ENCODE peak calls at places on chromosome 19, in eight cellular contexts. G is NCI-H146, F is HuH-7.5, P is mucosa of gallbladder, Y is Calu3, A is progenitor cell of endocrine pancreas, L is foreskin fibroblast, H is GDM1. J is an unnamed sample.
A peak's percentile ranks its signal among the peaks of the same experiment; 100 is the strongest.

GRCh38 chr19:44903602-44904425 is 1.8 kb upstream of the APOE start:
- DNase-seq in A (peak; percentile 80), L (peak; percentile 54), F (peak; percentile 68), H (peak; percentile 38), G (peak; percentile 46), Y (peak; percentile 90), P (peak; percentile 78), J (no peak)

GRCh38 chr19:1245468-1245867 is 2.9 kb upstream of the MIDN start:
- DNase-seq in G (no peak), L (no peak), A (no peak), Y (no peak), F (no peak), P (no peak), H (no peak), J (no peak)

GRCh38 chr19:19276386-19276785 is 3.3 kb upstream of the TM6SF2 start:
- DNase-seq in Y (no peak), P (peak; percentile 27), H (no peak), A (no peak), L (peak; percentile 72), G (no peak), F (no peak), J (no peak)

GRCh38 chr19:2524840-2525723 is 49.2 kb downstream of the GADD45B start:
- DNase-seq in Y (peak; percentile 86), H (no peak), P (no peak), G (no peak), F (peak; percentile 78), L (peak; percentile 70), A (no peak), J (no peak)

GRCh38 chr19:33797821-33798633 is 1.4 kb downstream of the KCTD15 start:
- DNase-seq in Y (peak; percentile 22), L (no peak), G (no peak), A (no peak), H (no peak), P (no peak), F (peak; percentile 59), J (no peak)

GRCh38 chr19:19746286-19747213 is 13.6 kb upstream of the ZNF14 start:
- DNase-seq in A (no peak), P (no peak), G (no peak), H (no peak), L (no peak), F (no peak), Y (no peak), J (no peak)

GRCh38 chr19:49347835-49348234 is 12.6 kb downstream of the CD37 start:
- DNase-seq in A (no peak), Y (peak; percentile 39), G (no peak), L (peak; percentile 86), P (no peak), F (peak; percentile 49), H (no peak), J (no peak)

GRCh38 chr19:8528500-8528899 is 14.5 kb upstream of the ZNF414 start:
- DNase-seq in H (no peak), G (no peak), Y (no peak), A (no peak), L (no peak), P (no peak), F (no peak), J (no peak)

GRCh38 chr19:38233740-38234251 is 9.8 kb upstream of the DPF1 start:
- DNase-seq in G (peak; percentile 61), P (peak; percentile 83), A (peak; percentile 80), Y (peak; percentile 92), H (peak; percentile 63), F (peak; percentile 94), L (no peak), J (no peak)

GRCh38 chr19:3281026-3281425 is 56.6 kb downstream of the CELF5 start:
- DNase-seq in P (no peak), G (no peak), H (no peak), Y (no peak), A (no peak), L (no peak), F (no peak), J (no peak)

GRCh38 chr19:1599460-1599846 is 5.8 kb downstream of the UQCR11 start:
- DNase-seq in F (no peak), P (no peak), Y (no peak), L (no peak), H (no peak), A (no peak), G (no peak), J (no peak)

GRCh38 chr19:30593975-30594925 is 222.1 kb downstream of the ZNF536 start:
- DNase-seq in H (no peak), F (no peak), Y (no peak), P (no peak), L (no peak), G (no peak), A (no peak), J (no peak)

GRCh38 chr19:29539131-29539530 is 13.3 kb downstream of the VSTM2B start:
- DNase-seq in G (no peak), L (no peak), F (no peak), A (no peak), H (no peak), Y (no peak), P (no peak), J (peak; percentile 74)

GRCh38 chr19:1717200-1717969 is 35.9 kb upstream of the ONECUT3 start:
- DNase-seq in Y (no peak), H (no peak), L (no peak), F (no peak), P (no peak), G (no peak), A (no peak), J (no peak)

GRCh38 chr19:4094761-4095487 is 28.2 kb upstream of the ZBTB7A start:
- DNase-seq in Y (no peak), G (no peak), P (no peak), L (no peak), H (no peak), A (no peak), F (no peak), J (no peak)

GRCh38 chr19:3573858-3574637 is 1.3 kb downstream of the HMG20B start:
- DNase-seq in Y (peak; percentile 90), P (peak; percentile 80), A (peak; percentile 54), H (peak; percentile 96), F (peak; percentile 84), G (peak; percentile 82), L (peak; percentile 96), J (no peak)

GRCh38 chr19:50513746-50514345 is at the start of gene ASPDH:
- DNase-seq in Y (no peak), A (no peak), H (no peak), L (no peak), G (peak; percentile 48), F (no peak), P (no peak), J (peak; percentile 77)

GRCh38 chr19:41521860-41522555 is 54.0 kb upstream of the CEACAM21 start:
- DNase-seq in L (no peak), Y (peak; percentile 21), F (no peak), A (no peak), G (no peak), H (no peak), P (peak; percentile 18), J (no peak)

GRCh38 chr19:1399079-1399478 is 2.3 kb downstream of the GAMT start:
- DNase-seq in Y (no peak), G (no peak), P (no peak), H (no peak), F (no peak), L (no peak), A (no peak), J (no peak)

GRCh38 chr19:5838437-5839311 is 828 bp downstream of the FUT6 start:
- DNase-seq in F (no peak), P (peak; percentile 55), L (no peak), A (no peak), G (no peak), Y (no peak), H (no peak), J (no peak)

GRCh38 chr19:46723023-46723461 is 6.1 kb upstream of the PRKD2 start:
- DNase-seq in Y (no peak), G (no peak), A (no peak), L (no peak), H (no peak), F (no peak), P (no peak), J (peak; percentile 88)

GRCh38 chr19:27867981-27868380 is 1345.0 kb downstream of the UQCRFS1 start:
- DNase-seq in A (no peak), F (no peak), L (no peak), Y (no peak), G (no peak), P (no peak), H (no peak), J (no peak)

GRCh38 chr19:2578391-2578826 is 102.5 kb downstream of the GADD45B start:
- DNase-seq in A (no peak), G (no peak), F (no peak), P (peak; percentile 40), H (no peak), Y (peak; percentile 49), L (no peak), J (peak; percentile 90)

GRCh38 chr19:35204799-35205732 is 23.5 kb downstream of the FAM187B start:
- DNase-seq in F (no peak), P (no peak), A (no peak), H (peak; percentile 78), L (no peak), G (no peak), Y (no peak), J (no peak)

GRCh38 chr19:681029-681626 is 4.9 kb downstream of the FSTL3 start:
- DNase-seq in G (peak; percentile 31), P (peak; percentile 91), H (no peak), A (no peak), L (no peak), Y (peak; percentile 81), F (no peak), J (peak; percentile 84)

GRCh38 chr19:34804115-34804514 is 31.1 kb upstream of the ZNF599 start:
- DNase-seq in Y (no peak), A (no peak), L (no peak), G (no peak), H (no peak), P (no peak), F (no peak), J (no peak)

GRCh38 chr19:43798546-43799409 is 3.5 kb downstream of the LYPD5 start:
- DNase-seq in H (no peak), Y (peak; percentile 88), F (no peak), L (no peak), A (peak; percentile 28), P (peak; percentile 70), G (peak; percentile 93), J (no peak)

GRCh38 chr19:1226227-1226518 is 11.6 kb downstream of the CBARP start:
- DNase-seq in P (no peak), H (no peak), G (no peak), Y (no peak), F (no peak), A (no peak), L (no peak), J (no peak)

GRCh38 chr19:17642656-17643055 is 45.5 kb downstream of the UNC13A start:
- DNase-seq in F (no peak), H (no peak), L (no peak), A (no peak), P (no peak), G (no peak), Y (no peak), J (peak; percentile 65)

GRCh38 chr19:16795731-16796130 is 33.5 kb upstream of the SIN3B start:
- DNase-seq in P (no peak), Y (no peak), H (no peak), A (no peak), F (no peak), G (no peak), L (no peak), J (no peak)

GRCh38 chr19:40610396-40611064 is 9.4 kb downstream of the LTBP4 start:
- DNase-seq in A (no peak), P (peak; percentile 66), G (no peak), Y (no peak), H (no peak), F (no peak), L (no peak), J (no peak)

GRCh38 chr19:49896863-49897621 is at the start of gene IL4I1:
- DNase-seq in A (no peak), G (no peak), L (no peak), P (no peak), F (no peak), Y (peak; percentile 63), H (peak; percentile 22), J (no peak)

GRCh38 chr19:35370722-35371121 is at the start of gene GPR42:
- DNase-seq in F (no peak), L (no peak), G (no peak), Y (no peak), A (no peak), H (no peak), P (no peak), J (no peak)

GRCh38 chr19:8332976-8333770 is 9.9 kb downstream of the KANK3 start:
- DNase-seq in H (no peak), G (no peak), A (no peak), L (no peak), Y (no peak), F (peak; percentile 4), P (no peak), J (no peak)